ENCODE peak calls at places on chromosomes 13 and 19, in eight cellular contexts. One of them, this sample, is unnamed.

GRCh38 chr19:10554760-10555612 is 10.8 kb downstream of the KRI1 start:
- DNase-seq in pancreas: no peak
- DNase-seq in hepatocyte: no peak
- DNase-seq in cardiac muscle cell: no peak
- DNase-seq in ovary: no peak
- DNase-seq in brain microvascular endothelial cell: no peak
- DNase-seq in HCT116: no peak
- DNase-seq in RWPE2: no peak
- DNase-seq in this sample: no peak

GRCh38 chr19:44806271-44806670 is 2.6 kb upstream of the BCAM start:
- DNase-seq in brain microvascular endothelial cell: no peak
- DNase-seq in RWPE2: no peak
- DNase-seq in ovary: no peak
- DNase-seq in cardiac muscle cell: no peak
- DNase-seq in HCT116: no peak
- DNase-seq in pancreas: no peak
- DNase-seq in hepatocyte: no peak
- DNase-seq in this sample: no peak

GRCh38 chr13:106033634-106034033 is 501.8 kb downstream of the EFNB2 start:
- DNase-seq in ovary: no peak
- DNase-seq in pancreas: no peak
- DNase-seq in HCT116: no peak
- DNase-seq in RWPE2: no peak
- DNase-seq in brain microvascular endothelial cell: peak
- DNase-seq in cardiac muscle cell: peak
- DNase-seq in hepatocyte: peak
- DNase-seq in this sample: no peak

GRCh38 chr13:25561842-25562241 is 190.1 kb downstream of the ATP8A2 start:
- DNase-seq in RWPE2: no peak
- DNase-seq in ovary: no peak
- DNase-seq in HCT116: no peak
- DNase-seq in cardiac muscle cell: no peak
- DNase-seq in hepatocyte: no peak
- DNase-seq in brain microvascular endothelial cell: no peak
- DNase-seq in pancreas: no peak
- DNase-seq in this sample: no peak

GRCh38 chr19:1252221-1252817 is 3.9 kb downstream of the MIDN start:
- DNase-seq in hepatocyte: peak
- DNase-seq in brain microvascular endothelial cell: peak
- DNase-seq in cardiac muscle cell: peak
- DNase-seq in HCT116: no peak
- DNase-seq in ovary: peak
- DNase-seq in pancreas: no peak
- DNase-seq in RWPE2: peak
- DNase-seq in this sample: peak

GRCh38 chr19:2356036-2356646 is 3.9 kb upstream of the TMPRSS9 start:
- DNase-seq in HCT116: no peak
- DNase-seq in ovary: no peak
- DNase-seq in brain microvascular endothelial cell: no peak
- DNase-seq in hepatocyte: no peak
- DNase-seq in cardiac muscle cell: no peak
- DNase-seq in pancreas: no peak
- DNase-seq in RWPE2: no peak
- DNase-seq in this sample: no peak

GRCh38 chr19:35352448-35353304 is 5.0 kb downstream of the FFAR1 start:
- DNase-seq in brain microvascular endothelial cell: peak
- DNase-seq in pancreas: peak
- DNase-seq in hepatocyte: peak
- DNase-seq in HCT116: peak
- DNase-seq in cardiac muscle cell: peak
- DNase-seq in RWPE2: no peak
- DNase-seq in ovary: peak
- DNase-seq in this sample: peak

GRCh38 chr19:47226426-47227346 is 4.3 kb downstream of the BBC3 start:
- DNase-seq in pancreas: peak
- DNase-seq in hepatocyte: peak
- DNase-seq in RWPE2: peak
- DNase-seq in HCT116: peak
- DNase-seq in cardiac muscle cell: peak
- DNase-seq in ovary: peak
- DNase-seq in brain microvascular endothelial cell: no peak
- DNase-seq in this sample: peak

GRCh38 chr19:1647664-1648155 is 4.7 kb downstream of the TCF3 start:
- DNase-seq in hepatocyte: no peak
- DNase-seq in brain microvascular endothelial cell: no peak
- DNase-seq in ovary: no peak
- DNase-seq in RWPE2: no peak
- DNase-seq in cardiac muscle cell: no peak
- DNase-seq in pancreas: no peak
- DNase-seq in HCT116: no peak
- DNase-seq in this sample: no peak

GRCh38 chr13:113595131-113595530 is 10.6 kb downstream of the TFDP1 start:
- DNase-seq in HCT116: no peak
- DNase-seq in hepatocyte: no peak
- DNase-seq in RWPE2: peak
- DNase-seq in ovary: no peak
- DNase-seq in pancreas: no peak
- DNase-seq in brain microvascular endothelial cell: no peak
- DNase-seq in cardiac muscle cell: no peak
- DNase-seq in this sample: peak

GRCh38 chr13:27403727-27404385 is 20.6 kb upstream of the GTF3A start:
- DNase-seq in cardiac muscle cell: no peak
- DNase-seq in ovary: no peak
- DNase-seq in pancreas: no peak
- DNase-seq in HCT116: no peak
- DNase-seq in RWPE2: no peak
- DNase-seq in brain microvascular endothelial cell: no peak
- DNase-seq in hepatocyte: peak
- DNase-seq in this sample: no peak

GRCh38 chr19:1087813-1088418 is 7.3 kb downstream of the POLR2E start:
- DNase-seq in RWPE2: no peak
- DNase-seq in pancreas: no peak
- DNase-seq in HCT116: no peak
- DNase-seq in hepatocyte: no peak
- DNase-seq in ovary: no peak
- DNase-seq in brain microvascular endothelial cell: no peak
- DNase-seq in cardiac muscle cell: no peak
- DNase-seq in this sample: no peak

GRCh38 chr13:28744656-28745055 is 25.9 kb upstream of the SLC46A3 start:
- DNase-seq in RWPE2: no peak
- DNase-seq in cardiac muscle cell: no peak
- DNase-seq in HCT116: no peak
- DNase-seq in hepatocyte: no peak
- DNase-seq in pancreas: no peak
- DNase-seq in ovary: no peak
- DNase-seq in brain microvascular endothelial cell: no peak
- DNase-seq in this sample: no peak

GRCh38 chr13:27339299-27339698 is 68.7 kb downstream of the RASL11A start:
- DNase-seq in brain microvascular endothelial cell: peak
- DNase-seq in pancreas: no peak
- DNase-seq in hepatocyte: peak
- DNase-seq in ovary: no peak
- DNase-seq in RWPE2: no peak
- DNase-seq in HCT116: peak
- DNase-seq in cardiac muscle cell: peak
- DNase-seq in this sample: no peak

GRCh38 chr19:45607071-45608029 is 5.3 kb upstream of the GPR4 start:
- DNase-seq in cardiac muscle cell: peak
- DNase-seq in brain microvascular endothelial cell: peak
- DNase-seq in ovary: peak
- DNase-seq in hepatocyte: peak
- DNase-seq in HCT116: no peak
- DNase-seq in pancreas: peak
- DNase-seq in RWPE2: no peak
- DNase-seq in this sample: peak

GRCh38 chr19:16371540-16371986 is 46.9 kb downstream of the KLF2 start:
- DNase-seq in brain microvascular endothelial cell: no peak
- DNase-seq in RWPE2: no peak
- DNase-seq in pancreas: no peak
- DNase-seq in hepatocyte: no peak
- DNase-seq in cardiac muscle cell: no peak
- DNase-seq in HCT116: no peak
- DNase-seq in ovary: peak
- DNase-seq in this sample: peak
- H3K27ac ChIP-seq in brain microvascular endothelial cell: no peak
- H3K27ac ChIP-seq in RWPE2: no peak
- H3K27ac ChIP-seq in pancreas: no peak
- H3K27ac ChIP-seq in hepatocyte: no peak
- H3K27ac ChIP-seq in cardiac muscle cell: no peak
- H3K27ac ChIP-seq in HCT116: no peak
- H3K27ac ChIP-seq in ovary: no peak
- H3K27ac ChIP-seq in this sample: peak

GRCh38 chr19:33814181-33815165 is 17.8 kb downstream of the KCTD15 start:
- DNase-seq in cardiac muscle cell: no peak
- DNase-seq in HCT116: no peak
- DNase-seq in RWPE2: peak
- DNase-seq in brain microvascular endothelial cell: no peak
- DNase-seq in ovary: no peak
- DNase-seq in hepatocyte: no peak
- DNase-seq in pancreas: peak
- DNase-seq in this sample: peak
- H3K4me3 ChIP-seq in cardiac muscle cell: no peak
- H3K4me3 ChIP-seq in HCT116: no peak
- H3K4me3 ChIP-seq in RWPE2: no peak
- H3K4me3 ChIP-seq in brain microvascular endothelial cell: no peak
- H3K4me3 ChIP-seq in ovary: no peak
- H3K4me3 ChIP-seq in hepatocyte: no peak
- H3K4me3 ChIP-seq in pancreas: no peak
- H3K4me3 ChIP-seq in this sample: no peak

DNA sequence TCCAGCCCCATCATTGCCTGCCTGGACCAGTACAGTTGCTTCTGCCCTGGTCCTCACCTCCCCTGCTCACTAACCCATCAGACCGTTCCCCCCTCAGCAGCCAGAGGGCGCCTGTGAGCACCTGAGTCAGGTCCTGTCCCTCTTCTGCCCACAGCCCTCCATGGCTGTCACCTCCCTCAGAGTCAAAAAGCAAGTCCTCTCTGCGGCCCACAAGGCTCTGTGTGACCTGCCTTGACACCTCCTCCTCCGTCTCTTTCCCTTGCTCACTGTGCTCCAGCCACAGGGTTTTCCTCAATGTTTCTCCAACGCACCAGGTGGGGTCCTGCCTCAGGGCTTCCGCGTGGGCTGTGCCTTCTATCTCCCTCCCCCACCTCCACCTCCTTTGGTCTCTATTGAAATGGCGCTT is 29.4 kb upstream of the PTPRS start:
- DNase-seq in brain microvascular endothelial cell: peak
- DNase-seq in hepatocyte: peak
- DNase-seq in ovary: no peak
- DNase-seq in HCT116: no peak
- DNase-seq in pancreas: peak
- DNase-seq in cardiac muscle cell: peak
- DNase-seq in RWPE2: no peak
- DNase-seq in this sample: peak
- TF ChIP-seq CTCF in brain microvascular endothelial cell: peak
- TF ChIP-seq CTCF in hepatocyte: peak
- TF ChIP-seq CTCF in ovary: no peak
- TF ChIP-seq CTCF in HCT116: peak
- TF ChIP-seq CTCF in pancreas: peak
- TF ChIP-seq CTCF in cardiac muscle cell: peak
- TF ChIP-seq CTCF in RWPE2: peak
- TF ChIP-seq CTCF in this sample: peak

GRCh38 chr13:107742544-107742943 is 472.8 kb downstream of the LIG4 start:
- DNase-seq in cardiac muscle cell: peak
- DNase-seq in brain microvascular endothelial cell: no peak
- DNase-seq in ovary: no peak
- DNase-seq in HCT116: no peak
- DNase-seq in hepatocyte: no peak
- DNase-seq in pancreas: no peak
- DNase-seq in RWPE2: no peak
- DNase-seq in this sample: no peak

GRCh38 chr13:107743100-107743499 is 472.2 kb downstream of the LIG4 start:
- DNase-seq in hepatocyte: no peak
- DNase-seq in pancreas: no peak
- DNase-seq in RWPE2: no peak
- DNase-seq in brain microvascular endothelial cell: no peak
- DNase-seq in cardiac muscle cell: peak
- DNase-seq in HCT116: no peak
- DNase-seq in ovary: no peak
- DNase-seq in this sample: no peak

GRCh38 chr13:107743983-107744382 is 471.4 kb downstream of the LIG4 start:
- DNase-seq in pancreas: no peak
- DNase-seq in cardiac muscle cell: peak
- DNase-seq in HCT116: no peak
- DNase-seq in RWPE2: no peak
- DNase-seq in ovary: no peak
- DNase-seq in brain microvascular endothelial cell: no peak
- DNase-seq in hepatocyte: peak
- DNase-seq in this sample: no peak

DNA sequence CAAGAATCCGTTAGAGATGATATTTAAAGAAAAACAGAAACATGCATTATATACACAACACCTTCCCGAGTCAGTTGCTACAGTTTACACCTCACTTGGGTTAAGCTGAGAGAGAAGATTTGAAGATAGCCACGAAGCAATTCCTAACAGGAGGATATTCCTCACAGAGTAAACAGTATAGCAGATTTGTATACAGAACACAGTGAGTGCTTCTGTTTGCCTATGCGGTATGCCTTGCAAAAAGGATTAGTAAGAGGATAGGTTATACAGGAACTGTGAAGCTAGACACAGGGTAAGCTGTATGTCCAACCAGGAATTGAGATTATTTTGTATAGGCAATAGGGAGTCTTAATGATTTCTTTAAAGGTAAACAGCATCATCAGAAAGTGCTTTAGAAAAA is 471.8 kb downstream of the LIG4 start:
- DNase-seq in ovary: no peak
- DNase-seq in hepatocyte: no peak
- DNase-seq in HCT116: no peak
- DNase-seq in RWPE2: no peak
- DNase-seq in brain microvascular endothelial cell: no peak
- DNase-seq in cardiac muscle cell: no peak
- DNase-seq in pancreas: no peak
- DNase-seq in this sample: no peak
- H3K27ac ChIP-seq in ovary: no peak
- H3K27ac ChIP-seq in hepatocyte: no peak
- H3K27ac ChIP-seq in HCT116: no peak
- H3K27ac ChIP-seq in RWPE2: no peak
- H3K27ac ChIP-seq in brain microvascular endothelial cell: no peak
- H3K27ac ChIP-seq in cardiac muscle cell: no peak
- H3K27ac ChIP-seq in pancreas: no peak
- H3K27ac ChIP-seq in this sample: no peak

This sample was measured in upper lobe of right lung.